ENCODE peak calls at places on chromosomes 12 and 14, in six cellular contexts. One of them, this sample, is unnamed.

GRCh38 chr12:105331805-105332251 is 1.3 kb downstream of the C12orf75 start:
- DNase-seq in endothelial cell: no peak
- DNase-seq in CD8-positive, alpha-beta T cell: peak; percentile 21
- DNase-seq in AG10803: no peak
- DNase-seq in lower leg skin: no peak
- DNase-seq in Panc1: no peak
- DNase-seq in this sample: no peak

GRCh38 chr14:73261520-73262426 is 24.5 kb downstream of the PAPLN start:
- DNase-seq in CD8-positive, alpha-beta T cell: no peak
- DNase-seq in lower leg skin: peak; percentile 73
- DNase-seq in Panc1: no peak
- DNase-seq in endothelial cell: no peak
- DNase-seq in AG10803: no peak
- DNase-seq in this sample: no peak

GRCh38 chr12:124109760-124110159 is 136.7 kb downstream of the ZNF664 start:
- DNase-seq in lower leg skin: no peak
- DNase-seq in endothelial cell: peak; percentile 43
- DNase-seq in AG10803: peak; percentile 12
- DNase-seq in CD8-positive, alpha-beta T cell: no peak
- DNase-seq in Panc1: no peak
- DNase-seq in this sample: no peak

GRCh38 chr12:5620896-5621295 is 189.0 kb downstream of the NTF3 start:
- DNase-seq in endothelial cell: no peak
- DNase-seq in AG10803: no peak
- DNase-seq in lower leg skin: peak; percentile 20
- DNase-seq in CD8-positive, alpha-beta T cell: no peak
- DNase-seq in Panc1: no peak
- DNase-seq in this sample: no peak

GRCh38 chr14:105047283-105048016 is 17.8 kb downstream of the GPR132 start:
- DNase-seq in AG10803: no peak
- DNase-seq in lower leg skin: no peak
- DNase-seq in endothelial cell: no peak
- DNase-seq in CD8-positive, alpha-beta T cell: no peak
- DNase-seq in Panc1: no peak
- DNase-seq in this sample: no peak

GRCh38 chr12:49129332-49130150 is 1.7 kb downstream of the TUBA1B start:
- DNase-seq in endothelial cell: no peak
- DNase-seq in CD8-positive, alpha-beta T cell: no peak
- DNase-seq in lower leg skin: no peak
- DNase-seq in AG10803: no peak
- DNase-seq in Panc1: no peak
- DNase-seq in this sample: no peak

GRCh38 chr12:111274820-111275219 is 94.1 kb downstream of the PHETA1 start:
- DNase-seq in lower leg skin: no peak
- DNase-seq in endothelial cell: no peak
- DNase-seq in AG10803: no peak
- DNase-seq in Panc1: no peak
- DNase-seq in CD8-positive, alpha-beta T cell: no peak
- DNase-seq in this sample: no peak

GRCh38 chr12:73186272-73186671 is 914.1 kb downstream of the TRHDE start:
- DNase-seq in AG10803: no peak
- DNase-seq in Panc1: no peak
- DNase-seq in CD8-positive, alpha-beta T cell: no peak
- DNase-seq in endothelial cell: no peak
- DNase-seq in lower leg skin: no peak
- DNase-seq in this sample: no peak

GRCh38 chr14:104614126-104614812 is 9.7 kb upstream of the TMEM179 start:
- DNase-seq in AG10803: no peak
- DNase-seq in lower leg skin: no peak
- DNase-seq in CD8-positive, alpha-beta T cell: no peak
- DNase-seq in endothelial cell: no peak
- DNase-seq in Panc1: no peak
- DNase-seq in this sample: no peak

GRCh38 chr14:51327376-51327775 is 87.3 kb downstream of the TMX1 start:
- DNase-seq in AG10803: peak; percentile 78
- DNase-seq in Panc1: no peak
- DNase-seq in lower leg skin: no peak
- DNase-seq in CD8-positive, alpha-beta T cell: no peak
- DNase-seq in endothelial cell: no peak
- DNase-seq in this sample: no peak

DNA sequence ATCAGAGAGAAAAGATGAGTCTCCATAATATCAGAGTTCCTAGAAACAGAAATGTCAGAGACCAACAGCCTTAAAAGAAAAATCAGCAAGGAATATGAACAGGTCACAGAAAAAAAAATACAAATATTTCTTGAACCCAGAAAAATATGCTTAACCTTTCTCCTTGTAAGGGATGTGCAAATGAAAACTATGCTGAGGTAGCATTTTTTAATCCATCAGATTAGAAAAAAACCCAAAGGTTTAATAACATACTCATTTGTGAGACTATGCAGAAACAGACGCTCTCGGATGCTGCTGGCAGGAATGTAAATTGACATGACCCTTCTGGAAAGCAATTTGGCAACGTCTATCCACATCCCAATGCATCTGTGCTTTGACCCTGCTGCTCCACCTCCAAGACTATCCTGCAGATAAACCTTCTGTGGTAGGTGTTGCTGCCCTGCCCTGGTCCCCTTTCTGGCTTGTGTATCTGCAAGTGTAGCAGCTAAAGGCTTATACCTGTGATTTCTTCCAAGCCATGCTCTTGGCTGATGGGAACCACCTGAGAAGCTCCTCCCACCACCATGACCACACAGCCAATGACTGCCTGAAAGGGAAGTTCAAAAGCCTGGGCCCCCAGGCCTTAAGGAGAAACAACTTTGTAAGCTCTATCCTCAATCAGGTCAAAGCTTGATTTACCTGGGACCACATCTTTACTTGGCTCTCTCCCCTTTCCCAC is 49.4 kb downstream of the LTBP2 start:
- DNase-seq in AG10803: no peak
- DNase-seq in Panc1: no peak
- DNase-seq in lower leg skin: no peak
- DNase-seq in CD8-positive, alpha-beta T cell: no peak
- DNase-seq in endothelial cell: no peak
- DNase-seq in this sample: no peak
- TF ChIP-seq CTCF in AG10803: no peak
- TF ChIP-seq CTCF in Panc1: no peak
- TF ChIP-seq CTCF in lower leg skin: no peak
- TF ChIP-seq CTCF in CD8-positive, alpha-beta T cell: no peak
- TF ChIP-seq CTCF in endothelial cell: no peak
- TF ChIP-seq CTCF in this sample: no peak

DNA sequence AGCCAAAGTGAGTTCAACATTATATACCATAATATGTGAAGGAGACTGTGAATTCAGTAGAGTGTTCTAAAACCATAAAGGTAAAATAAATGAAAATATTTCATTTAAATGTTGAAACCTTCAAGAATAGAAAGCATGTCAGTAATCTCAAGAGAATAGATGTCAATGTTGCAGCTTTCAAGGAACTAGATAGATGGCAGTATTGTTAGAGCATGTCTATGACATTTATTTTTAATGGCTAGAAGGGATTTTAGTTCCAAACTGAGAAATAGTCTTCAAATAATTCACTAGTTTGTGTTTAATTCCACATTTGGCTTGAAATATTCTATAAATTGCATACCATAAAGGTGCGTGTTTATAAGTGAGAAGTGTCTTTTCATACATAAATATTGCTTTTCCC is 326.5 kb downstream of the FLRT2 start:
- DNase-seq in AG10803: no peak
- DNase-seq in Panc1: no peak
- DNase-seq in endothelial cell: no peak
- DNase-seq in CD8-positive, alpha-beta T cell: no peak
- DNase-seq in lower leg skin: no peak
- DNase-seq in this sample: no peak
- TF ChIP-seq CTCF in AG10803: no peak
- TF ChIP-seq CTCF in Panc1: peak; percentile 17
- TF ChIP-seq CTCF in endothelial cell: no peak
- TF ChIP-seq CTCF in CD8-positive, alpha-beta T cell: peak; percentile 28
- TF ChIP-seq CTCF in lower leg skin: no peak
- TF ChIP-seq CTCF in this sample: no peak

DNA sequence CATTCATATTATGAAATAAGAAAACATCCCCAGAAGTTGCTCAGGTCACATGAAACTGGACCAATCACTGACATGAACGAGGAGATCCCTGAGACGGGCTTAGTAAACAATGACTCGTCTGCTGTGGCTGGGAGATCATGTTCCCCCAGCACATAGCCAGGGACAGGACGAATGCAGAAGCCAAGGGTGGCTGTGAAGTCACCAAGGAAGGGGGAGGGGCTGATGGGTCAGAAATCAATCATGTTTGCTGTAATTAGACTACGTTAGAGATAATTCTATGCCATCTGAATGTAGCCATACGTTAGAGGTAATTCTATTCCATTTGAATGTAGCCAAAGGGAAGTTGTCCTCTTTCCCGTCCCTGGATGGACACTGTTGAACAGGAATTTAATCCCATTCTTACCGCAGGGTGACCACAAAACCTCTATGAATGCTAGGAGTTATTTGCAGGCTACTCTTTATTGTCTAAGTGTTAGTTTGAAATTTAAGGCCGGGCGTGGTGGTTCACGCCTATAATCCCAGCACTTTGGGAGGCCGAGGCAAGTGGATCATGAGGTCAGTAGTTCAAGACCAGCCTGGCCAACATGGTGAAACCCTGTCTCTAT is 332.9 kb downstream of the TMEM132D start:
- DNase-seq in CD8-positive, alpha-beta T cell: no peak
- DNase-seq in AG10803: no peak
- DNase-seq in lower leg skin: no peak
- DNase-seq in endothelial cell: no peak
- DNase-seq in Panc1: no peak
- DNase-seq in this sample: no peak
- TF ChIP-seq CTCF in CD8-positive, alpha-beta T cell: no peak
- TF ChIP-seq CTCF in AG10803: no peak
- TF ChIP-seq CTCF in lower leg skin: no peak
- TF ChIP-seq CTCF in endothelial cell: no peak
- TF ChIP-seq CTCF in Panc1: no peak
- TF ChIP-seq CTCF in this sample: no peak

GRCh38 chr14:68688872-68689371 is 103.9 kb downstream of the ZFP36L1 start:
- DNase-seq in AG10803: peak; percentile 86
- DNase-seq in lower leg skin: peak; percentile 64
- DNase-seq in endothelial cell: no peak
- DNase-seq in CD8-positive, alpha-beta T cell: no peak
- DNase-seq in Panc1: no peak
- DNase-seq in this sample: no peak
- TF ChIP-seq CTCF in AG10803: peak; percentile 34
- TF ChIP-seq CTCF in lower leg skin: no peak
- TF ChIP-seq CTCF in endothelial cell: no peak
- TF ChIP-seq CTCF in CD8-positive, alpha-beta T cell: no peak
- TF ChIP-seq CTCF in Panc1: no peak
- TF ChIP-seq CTCF in this sample: no peak

DNA sequence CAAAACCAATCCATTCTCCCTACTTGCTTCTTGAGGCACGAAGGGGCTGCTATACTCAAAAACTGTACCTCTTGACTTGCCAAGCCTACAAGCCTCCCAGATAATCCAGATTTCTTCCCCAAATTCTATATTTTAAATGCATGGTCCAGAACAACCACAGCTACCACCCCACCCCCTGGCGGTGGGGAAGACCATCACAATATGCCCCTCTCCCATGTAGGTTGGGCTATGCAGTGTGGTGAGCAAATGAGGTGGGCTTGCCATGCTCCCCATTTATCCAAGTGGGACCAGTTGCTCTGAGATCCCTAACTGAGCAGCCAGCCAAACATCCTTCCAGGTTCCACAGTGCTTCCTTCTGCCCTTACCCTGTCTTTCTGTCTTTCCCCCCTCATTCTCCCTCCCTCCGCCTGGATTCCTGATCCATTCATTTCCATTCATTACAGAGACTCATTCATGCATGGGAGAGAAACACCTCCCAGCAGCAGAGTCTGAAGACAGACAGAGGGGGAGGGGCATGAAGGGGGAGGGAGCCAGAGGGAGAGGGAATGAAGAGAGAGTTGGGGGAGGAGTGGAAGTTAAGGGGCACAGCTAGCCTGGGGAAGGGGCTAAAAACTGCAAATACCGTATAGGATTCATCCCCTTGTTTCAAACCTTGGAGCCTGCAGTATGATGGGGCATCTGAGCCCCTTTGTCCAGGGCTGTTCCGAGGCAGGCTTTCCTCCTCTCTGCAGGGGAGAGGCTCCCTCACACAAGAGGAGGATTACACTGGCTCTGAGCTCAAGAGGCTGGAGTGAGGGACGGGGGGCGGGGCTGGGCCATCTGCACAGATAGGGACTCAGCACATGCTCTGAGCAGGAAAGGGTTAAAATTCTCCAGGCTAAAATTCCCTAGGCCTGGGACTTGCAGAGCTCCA is 4.4 kb downstream of the ZNF219 start:
- DNase-seq in CD8-positive, alpha-beta T cell: no peak
- DNase-seq in lower leg skin: no peak
- DNase-seq in AG10803: no peak
- DNase-seq in endothelial cell: no peak
- DNase-seq in Panc1: no peak
- DNase-seq in this sample: no peak
- TF ChIP-seq CTCF in CD8-positive, alpha-beta T cell: no peak
- TF ChIP-seq CTCF in lower leg skin: no peak
- TF ChIP-seq CTCF in AG10803: peak; percentile 39
- TF ChIP-seq CTCF in endothelial cell: peak; percentile 72
- TF ChIP-seq CTCF in Panc1: no peak
- TF ChIP-seq CTCF in this sample: no peak

GRCh38 chr12:101666017-101666728 is 31.3 kb upstream of the CHPT1 start:
- DNase-seq in CD8-positive, alpha-beta T cell: no peak
- DNase-seq in Panc1: no peak
- DNase-seq in lower leg skin: no peak
- DNase-seq in AG10803: no peak
- DNase-seq in endothelial cell: no peak
- DNase-seq in this sample: no peak

GRCh38 chr12:101671157-101671791 is 26.2 kb upstream of the CHPT1 start:
- DNase-seq in Panc1: no peak
- DNase-seq in CD8-positive, alpha-beta T cell: peak; percentile 14
- DNase-seq in AG10803: no peak
- DNase-seq in endothelial cell: no peak
- DNase-seq in lower leg skin: no peak
- DNase-seq in this sample: peak; percentile 22

GRCh38 chr12:101670007-101670671 is 27.3 kb upstream of the CHPT1 start:
- DNase-seq in lower leg skin: no peak
- DNase-seq in Panc1: no peak
- DNase-seq in endothelial cell: peak; percentile 42
- DNase-seq in AG10803: peak; percentile 60
- DNase-seq in CD8-positive, alpha-beta T cell: no peak
- DNase-seq in this sample: no peak

GRCh38 chr12:101664961-101665360 is 32.5 kb upstream of the CHPT1 start:
- DNase-seq in Panc1: no peak
- DNase-seq in AG10803: no peak
- DNase-seq in endothelial cell: no peak
- DNase-seq in lower leg skin: no peak
- DNase-seq in CD8-positive, alpha-beta T cell: no peak
- DNase-seq in this sample: no peak

DNA sequence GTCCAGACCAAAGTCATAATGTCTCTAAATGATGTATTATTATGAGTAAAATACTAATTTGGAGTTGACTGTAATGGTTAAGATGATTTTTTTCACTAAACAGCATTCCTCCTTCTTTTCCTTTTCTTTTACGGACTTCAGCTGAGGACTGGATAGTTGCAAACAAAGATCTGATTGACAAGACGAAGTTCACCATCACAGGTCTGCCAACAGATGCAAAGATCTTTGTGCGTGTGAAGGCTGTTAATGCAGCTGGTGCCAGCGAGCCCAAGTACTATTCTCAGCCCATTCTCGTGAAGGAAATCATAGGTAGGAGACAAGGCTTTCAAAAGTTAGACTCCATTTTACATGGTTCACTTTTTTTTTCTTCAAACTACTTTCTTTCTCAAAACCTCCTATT is 29.8 kb upstream of the CHPT1 start:
- DNase-seq in CD8-positive, alpha-beta T cell: no peak
- DNase-seq in AG10803: no peak
- DNase-seq in lower leg skin: no peak
- DNase-seq in Panc1: no peak
- DNase-seq in endothelial cell: no peak
- DNase-seq in this sample: no peak
- TF ChIP-seq CTCF in CD8-positive, alpha-beta T cell: no peak
- TF ChIP-seq CTCF in AG10803: no peak
- TF ChIP-seq CTCF in lower leg skin: no peak
- TF ChIP-seq CTCF in Panc1: no peak
- TF ChIP-seq CTCF in endothelial cell: no peak
- TF ChIP-seq CTCF in this sample: no peak

This sample was measured in activated B cell treated with CpG ODN at 0.5 μM for 24 hours.